ENCODE peak calls at places on chromosomes 2 and 18, in four cellular contexts. S is NCI-H2081 treated with DMSO at 0.1 percent for 48 hours, I is myocyte, T is NCI-H1092. X is an unnamed sample.

GRCh38 chr2:207012461-207012860 is 73.1 kb downstream of the CPO start:
- DNase-seq in S (no peak), T (no peak), I (no peak), X (peak)

GRCh38 chr2:121699421-121700328 is 37.0 kb downstream of the NIFK start:
- DNase-seq in S (no peak), T (no peak), I (peak), X (peak)

GRCh38 chr2:14907014-14907612 is 274.6 kb downstream of the LRATD1 start:
- DNase-seq in S (no peak), I (peak), T (no peak), X (no peak)

GRCh38 chr18:25057491-25058050 is 294.4 kb downstream of the ZNF521 start:
- DNase-seq in S (no peak), I (no peak), T (no peak), X (no peak)

GRCh38 chr2:169287666-169288065 is 74.7 kb downstream of the LRP2 start:
- DNase-seq in T (no peak), S (no peak), I (no peak), X (no peak)

GRCh38 chr2:64260093-64260808 is 116.0 kb upstream of the PELI1 start:
- DNase-seq in T (no peak), I (no peak), S (no peak), X (no peak)

GRCh38 chr2:9483107-9483506 is 8.8 kb downstream of the IAH1 start:
- DNase-seq in I (no peak), S (no peak), T (no peak), X (no peak)

GRCh38 chr2:141766225-141766624 is 364.6 kb downstream of the LRP1B start:
- DNase-seq in I (no peak), S (no peak), T (no peak), X (no peak)

GRCh38 chr18:41936471-41937134 is 18.4 kb upstream of the PIK3C3 start:
- DNase-seq in T (no peak), I (no peak), S (no peak), X (no peak)